ENCODE peak calls at places on chromosomes 7 and 10, in nine cellular contexts. B, P, Q, O, Y, J, W, Z and G are unnamed samples.
A peak's percentile ranks its signal among the peaks of the same experiment; 100 is the strongest.

GRCh38 chr7:117338020-117338419 is 15.2 kb upstream of the WNT2 start:
- DNase-seq in Z (no peak), O (peak; percentile 15), J (no peak), P (no peak), Q (peak; percentile 35), W (no peak), Y (no peak), B (no peak), G (no peak)

GRCh38 chr7:25098096-25099046 is 26.7 kb downstream of the CYCS start:
- DNase-seq in Z (peak; percentile 52), O (peak; percentile 86), J (peak; percentile 70), Y (peak; percentile 76), B (peak; percentile 24), P (peak; percentile 73), Q (peak; percentile 75), W (peak; percentile 28), G (no peak)

GRCh38 chr7:101124376-101125056 is 2.4 kb upstream of the SERPINE1 start:
- DNase-seq in Q (peak; percentile 88), W (no peak), B (no peak), Z (peak; percentile 90), J (no peak), Y (no peak), O (peak; percentile 85), P (no peak), G (no peak)

GRCh38 chr7:150876817-150877526 is 24.7 kb downstream of the AOC1 start:
- DNase-seq in J (peak; percentile 87), O (peak; percentile 70), P (peak; percentile 77), Y (peak; percentile 57), B (peak; percentile 42), Z (peak; percentile 64), Q (peak; percentile 64), W (peak; percentile 42), G (no peak)

GRCh38 chr7:120274482-120274881 is 1.5 kb downstream of the KCND2 start:
- DNase-seq in O (no peak), J (no peak), Q (no peak), Y (no peak), W (no peak), Z (no peak), B (no peak), P (no peak), G (no peak)

GRCh38 chr7:76095908-76096307 is 48.0 kb downstream of the MDH2 start:
- DNase-seq in Y (no peak), O (no peak), Z (no peak), W (no peak), Q (no peak), J (no peak), B (no peak), P (no peak), G (no peak)

GRCh38 chr7:146359181-146359580 is 242.6 kb downstream of the CNTNAP2 start:
- DNase-seq in Y (no peak), O (no peak), J (no peak), W (no peak), P (no peak), Z (peak; percentile 9), Q (no peak), B (no peak), G (no peak)

GRCh38 chr10:21510218-21511070 is 15.0 kb downstream of the SKIDA1 start:
- DNase-seq in O (peak; percentile 35), Y (no peak), B (no peak), W (no peak), J (no peak), Q (no peak), P (no peak), Z (no peak), G (no peak)

GRCh38 chr7:30464231-30464660 is 14.3 kb downstream of the NOD1 start:
- DNase-seq in O (no peak), Z (no peak), Q (no peak), W (no peak), Y (peak; percentile 47), J (no peak), P (no peak), B (no peak), G (no peak)

GRCh38 chr10:6494934-6495592 is 85.0 kb downstream of the PRKCQ start:
- DNase-seq in W (peak; percentile 20), O (no peak), Q (no peak), Z (no peak), B (no peak), J (no peak), P (no peak), Y (no peak), G (no peak)

GRCh38 chr10:120156614-120157274 is 264.2 kb downstream of the SEC23IP start:
- DNase-seq in O (no peak), P (no peak), J (no peak), Z (no peak), B (no peak), Y (no peak), W (no peak), Q (no peak), G (no peak)

GRCh38 chr10:7354330-7355047 is 56.3 kb downstream of the SFMBT2 start:
- DNase-seq in P (no peak), W (no peak), Y (no peak), J (no peak), Z (peak; percentile 37), Q (peak; percentile 80), B (no peak), O (peak; percentile 24), G (peak; percentile 15)

GRCh38 chr10:59678884-59679301 is 30.8 kb downstream of the SLC16A9 start:
- DNase-seq in B (no peak), J (no peak), Z (no peak), Q (no peak), W (no peak), O (peak; percentile 0), Y (no peak), P (no peak), G (peak; percentile 44)

GRCh38 chr7:15326044-15326644 is 235.7 kb downstream of the AGMO start:
- DNase-seq in Q (peak; percentile 35), W (no peak), B (no peak), Y (peak; percentile 56), J (peak; percentile 34), P (peak; percentile 29), Z (peak; percentile 9), O (peak; percentile 71), G (no peak)